ENCODE peak calls at places on chromosome X, in seven cellular contexts. One of them, this sample, is unnamed.
A peak's percentile ranks its signal among the peaks of the same experiment; 100 is the strongest.

GRCh38 chrX:81390244-81390643 is 188.3 kb downstream of the SH3BGRL start:
- DNase-seq in cardiac muscle cell: no peak
- DNase-seq in brain microvascular endothelial cell: no peak
- DNase-seq in fibroblast of mammary gland: no peak
- DNase-seq in heart left ventricle: no peak
- DNase-seq in GM06990: no peak
- DNase-seq in pancreas: no peak
- DNase-seq in this sample: no peak

GRCh38 chrX:120310861-120311631 is at the start of gene TMEM255A:
- DNase-seq in cardiac muscle cell: peak; percentile 17
- DNase-seq in brain microvascular endothelial cell: no peak
- DNase-seq in fibroblast of mammary gland: no peak
- DNase-seq in GM06990: no peak
- DNase-seq in pancreas: no peak
- DNase-seq in heart left ventricle: peak; percentile 7
- DNase-seq in this sample: peak; percentile 3

GRCh38 chrX:126376465-126376864 is 176.1 kb downstream of the DCAF12L1 start:
- DNase-seq in brain microvascular endothelial cell: no peak
- DNase-seq in GM06990: no peak
- DNase-seq in heart left ventricle: no peak
- DNase-seq in fibroblast of mammary gland: no peak
- DNase-seq in pancreas: no peak
- DNase-seq in cardiac muscle cell: no peak
- DNase-seq in this sample: no peak

GRCh38 chrX:96372313-96373046 is 312.2 kb upstream of the DIAPH2 start:
- DNase-seq in heart left ventricle: peak; percentile 5
- DNase-seq in brain microvascular endothelial cell: peak; percentile 22
- DNase-seq in fibroblast of mammary gland: peak; percentile 75
- DNase-seq in cardiac muscle cell: peak; percentile 70
- DNase-seq in pancreas: no peak
- DNase-seq in GM06990: no peak
- DNase-seq in this sample: peak; percentile 57

GRCh38 chrX:150879855-150880807 is 18.3 kb downstream of the CD99L2 start:
- DNase-seq in brain microvascular endothelial cell: no peak
- DNase-seq in GM06990: peak; percentile 49
- DNase-seq in fibroblast of mammary gland: no peak
- DNase-seq in cardiac muscle cell: no peak
- DNase-seq in heart left ventricle: no peak
- DNase-seq in pancreas: no peak
- DNase-seq in this sample: no peak

GRCh38 chrX:124042042-124042441 is 80.5 kb downstream of the STAG2 start:
- DNase-seq in fibroblast of mammary gland: peak; percentile 5
- DNase-seq in heart left ventricle: no peak
- DNase-seq in brain microvascular endothelial cell: no peak
- DNase-seq in pancreas: no peak
- DNase-seq in GM06990: no peak
- DNase-seq in cardiac muscle cell: no peak
- DNase-seq in this sample: no peak

GRCh38 chrX:135295238-135295943 is 13.9 kb upstream of the ETDC start:
- DNase-seq in pancreas: peak; percentile 17
- DNase-seq in brain microvascular endothelial cell: peak; percentile 31
- DNase-seq in GM06990: peak; percentile 50
- DNase-seq in heart left ventricle: peak; percentile 8
- DNase-seq in fibroblast of mammary gland: peak; percentile 37
- DNase-seq in cardiac muscle cell: peak; percentile 55
- DNase-seq in this sample: peak; percentile 44

GRCh38 chrX:20067709-20068315 is 48.9 kb downstream of the MAP7D2 start:
- DNase-seq in pancreas: peak; percentile 61
- DNase-seq in GM06990: peak; percentile 20
- DNase-seq in heart left ventricle: peak; percentile 41
- DNase-seq in cardiac muscle cell: no peak
- DNase-seq in brain microvascular endothelial cell: peak; percentile 75
- DNase-seq in fibroblast of mammary gland: peak; percentile 90
- DNase-seq in this sample: peak; percentile 87

GRCh38 chrX:9604111-9604907 is 139.5 kb downstream of the TBL1X start:
- DNase-seq in cardiac muscle cell: no peak
- DNase-seq in GM06990: no peak
- DNase-seq in fibroblast of mammary gland: peak; percentile 72
- DNase-seq in brain microvascular endothelial cell: no peak
- DNase-seq in pancreas: no peak
- DNase-seq in heart left ventricle: peak; percentile 44
- DNase-seq in this sample: no peak

DNA sequence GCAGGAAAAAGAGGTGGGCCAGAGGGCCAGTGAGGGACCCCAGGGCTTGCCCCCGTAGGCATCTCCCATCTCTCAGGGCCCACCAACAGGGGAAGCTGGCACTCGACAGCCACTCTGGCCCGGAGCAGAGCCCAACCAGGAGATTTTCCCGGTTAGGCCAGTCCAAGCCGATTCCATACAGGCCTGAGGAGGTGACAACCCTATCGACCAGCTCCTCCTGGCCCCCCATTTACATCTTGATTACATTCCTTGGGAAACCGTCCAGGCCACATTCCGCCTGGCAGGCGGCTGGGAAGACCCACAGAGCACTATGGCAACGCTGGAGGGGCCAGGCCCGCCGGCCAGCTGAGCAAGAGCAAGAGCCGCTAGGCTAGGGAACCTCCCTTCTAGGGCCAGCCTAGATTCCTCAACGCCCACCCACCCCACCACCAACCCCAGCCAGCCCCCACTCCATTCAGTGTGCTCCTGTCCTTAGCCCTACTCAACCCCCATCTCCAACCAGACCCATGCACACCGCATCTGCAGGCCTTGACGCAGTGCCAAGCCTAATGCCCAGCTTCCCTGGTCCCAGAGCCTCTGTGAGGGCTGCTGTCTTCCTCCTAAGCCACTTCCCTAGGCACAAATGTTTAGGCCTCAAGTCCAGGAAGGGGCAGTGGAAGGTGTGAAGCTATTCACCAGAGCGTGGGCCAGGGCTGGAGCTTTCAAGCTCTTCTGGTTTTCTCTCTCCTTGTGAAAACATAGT is 161.2 kb downstream of the EFNB1 start:
- DNase-seq in pancreas: peak; percentile 48
- DNase-seq in fibroblast of mammary gland: peak; percentile 61
- DNase-seq in heart left ventricle: peak; percentile 41
- DNase-seq in GM06990: no peak
- DNase-seq in cardiac muscle cell: peak; percentile 81
- DNase-seq in brain microvascular endothelial cell: peak; percentile 54
- DNase-seq in this sample: peak; percentile 85
- H3K4me3 ChIP-seq in pancreas: no peak overlapping the region
- H3K4me3 ChIP-seq in fibroblast of mammary gland: no peak overlapping the region
- H3K4me3 ChIP-seq in heart left ventricle: no peak overlapping the region
- H3K4me3 ChIP-seq in GM06990: no peak overlapping the region
- H3K4me3 ChIP-seq in cardiac muscle cell: no peak overlapping the region
- H3K4me3 ChIP-seq in brain microvascular endothelial cell: no peak overlapping the region
- H3K4me3 ChIP-seq in this sample: no peak overlapping the region

DNA sequence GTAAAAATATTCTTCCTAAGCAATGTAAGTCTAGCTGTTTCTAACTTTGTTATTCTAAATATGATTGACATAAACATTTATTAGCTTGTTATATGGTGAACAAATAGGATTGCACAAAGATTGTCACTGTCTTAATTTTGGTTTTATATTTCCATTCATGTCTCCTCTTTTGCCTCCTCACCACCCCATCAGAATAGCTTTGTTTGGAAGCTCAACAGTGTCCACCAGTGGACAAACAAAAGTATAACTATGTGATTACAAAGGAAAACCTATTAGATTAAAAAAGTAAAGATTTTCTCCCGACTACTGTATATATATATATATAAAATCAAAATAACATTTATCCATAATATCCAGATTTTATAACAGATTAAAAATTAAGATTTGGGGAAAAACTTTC is 468.2 kb downstream of the ZIC3 start:
- DNase-seq in cardiac muscle cell: peak; percentile 11
- DNase-seq in GM06990: no peak
- DNase-seq in fibroblast of mammary gland: no peak
- DNase-seq in heart left ventricle: no peak
- DNase-seq in pancreas: no peak
- DNase-seq in brain microvascular endothelial cell: no peak
- DNase-seq in this sample: peak; percentile 4
- TF ChIP-seq CTCF in cardiac muscle cell: no peak
- TF ChIP-seq CTCF in GM06990: no peak
- TF ChIP-seq CTCF in fibroblast of mammary gland: no peak
- TF ChIP-seq CTCF in heart left ventricle: no peak
- TF ChIP-seq CTCF in pancreas: no peak
- TF ChIP-seq CTCF in brain microvascular endothelial cell: no peak
- TF ChIP-seq CTCF in this sample: peak; percentile 11

GRCh38 chrX:65667157-65667502 is 324 bp upstream of the MSN start:
- DNase-seq in GM06990: no peak
- DNase-seq in cardiac muscle cell: no peak
- DNase-seq in brain microvascular endothelial cell: no peak
- DNase-seq in pancreas: no peak
- DNase-seq in fibroblast of mammary gland: no peak
- DNase-seq in heart left ventricle: no peak
- DNase-seq in this sample: no peak
- H3K4me3 ChIP-seq in GM06990: no peak overlapping the region
- H3K4me3 ChIP-seq in cardiac muscle cell: peak overlapping the region; percentile 50
- H3K4me3 ChIP-seq in brain microvascular endothelial cell: no peak overlapping the region
- H3K4me3 ChIP-seq in pancreas: no peak overlapping the region
- H3K4me3 ChIP-seq in fibroblast of mammary gland: no peak overlapping the region
- H3K4me3 ChIP-seq in heart left ventricle: peak overlapping the region; percentile 99
- H3K4me3 ChIP-seq in this sample: no peak overlapping the region

GRCh38 chrX:78098108-78098507 is 5.9 kb upstream of the PGK1 start:
- DNase-seq in pancreas: no peak
- DNase-seq in GM06990: no peak
- DNase-seq in fibroblast of mammary gland: no peak
- DNase-seq in cardiac muscle cell: no peak
- DNase-seq in heart left ventricle: no peak
- DNase-seq in brain microvascular endothelial cell: no peak
- DNase-seq in this sample: no peak

DNA sequence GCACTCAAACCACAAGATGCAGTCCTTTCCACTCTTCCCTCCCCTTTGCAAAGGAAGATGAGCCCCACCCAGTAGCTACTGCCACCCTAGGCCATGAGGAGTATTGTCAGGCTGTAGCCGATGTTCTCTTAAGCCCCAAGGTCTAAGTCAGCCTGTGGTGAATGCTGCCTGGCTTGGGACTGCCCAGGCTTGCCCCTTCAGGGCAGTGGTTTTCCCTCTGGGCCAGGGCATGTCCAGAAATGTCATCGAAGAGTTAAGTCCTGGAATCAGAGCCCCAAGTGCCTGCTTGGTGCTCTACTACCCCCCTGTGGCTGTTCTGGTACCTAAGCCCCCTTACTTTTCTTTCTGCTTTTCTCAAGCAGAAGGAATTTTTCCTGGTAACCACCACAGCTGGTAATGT is 11.8 kb upstream of the PGK1 start:
- DNase-seq in GM06990: peak; percentile 46
- DNase-seq in pancreas: no peak
- DNase-seq in fibroblast of mammary gland: peak; percentile 61
- DNase-seq in heart left ventricle: no peak
- DNase-seq in brain microvascular endothelial cell: peak; percentile 29
- DNase-seq in cardiac muscle cell: peak; percentile 52
- DNase-seq in this sample: peak; percentile 62
- TF ChIP-seq CTCF in GM06990: peak; percentile 64
- TF ChIP-seq CTCF in pancreas: no peak
- TF ChIP-seq CTCF in fibroblast of mammary gland: peak; percentile 52
- TF ChIP-seq CTCF in heart left ventricle: peak; percentile 28
- TF ChIP-seq CTCF in brain microvascular endothelial cell: peak; percentile 71
- TF ChIP-seq CTCF in cardiac muscle cell: peak; percentile 44
- TF ChIP-seq CTCF in this sample: peak; percentile 38

This sample was measured in astrocyte of the spinal cord.